ENCODE peak calls at places on chromosomes 5 and 9, in seven cellular contexts. O, X, S, R, V, Q and U are unnamed samples.

GRCh38 chr9:70888471-70888870 is 232.9 kb downstream of the TRPM3 start:
- DNase-seq in O (no peak), X (no peak), S (no peak), R (no peak), V (no peak), Q (no peak), U (no peak)

GRCh38 chr9:68575821-68576220 is 35.1 kb upstream of the TMEM252 start:
- DNase-seq in O (no peak), X (no peak), S (no peak), R (no peak), V (no peak), Q (no peak), U (no peak)

GRCh38 chr9:78714591-78714990 is 417.7 kb downstream of the PSAT1 start:
- DNase-seq in O (no peak), X (no peak), S (no peak), R (no peak), V (no peak), Q (no peak), U (no peak)

GRCh38 chr9:27436234-27436633 is 87.9 kb upstream of the IFNK start:
- DNase-seq in O (no peak), X (no peak), S (peak), R (no peak), V (peak), Q (no peak), U (no peak)

GRCh38 chr5:92147263-92147662 is 764.1 kb upstream of the ARRDC3 start:
- DNase-seq in O (no peak), X (no peak), S (no peak), R (no peak), V (no peak), Q (no peak), U (no peak)

GRCh38 chr9:136128436-136128835 is 9.8 kb upstream of the TMEM250 start:
- DNase-seq in O (no peak), X (no peak), S (no peak), R (no peak), V (no peak), Q (no peak), U (no peak)

GRCh38 chr9:33239922-33240321 is at the start of gene SPINK4:
- DNase-seq in O (peak), X (peak), S (no peak), R (no peak), V (no peak), Q (no peak), U (no peak)

GRCh38 chr9:71001780-71002386 is 119.5 kb downstream of the TRPM3 start:
- DNase-seq in O (peak), X (peak), S (peak), R (no peak), V (peak), Q (no peak), U (peak)

GRCh38 chr9:34540826-34541225 is 18.0 kb upstream of the ENHO start:
- DNase-seq in O (peak), X (no peak), S (no peak), R (no peak), V (peak), Q (no peak), U (peak)

DNA sequence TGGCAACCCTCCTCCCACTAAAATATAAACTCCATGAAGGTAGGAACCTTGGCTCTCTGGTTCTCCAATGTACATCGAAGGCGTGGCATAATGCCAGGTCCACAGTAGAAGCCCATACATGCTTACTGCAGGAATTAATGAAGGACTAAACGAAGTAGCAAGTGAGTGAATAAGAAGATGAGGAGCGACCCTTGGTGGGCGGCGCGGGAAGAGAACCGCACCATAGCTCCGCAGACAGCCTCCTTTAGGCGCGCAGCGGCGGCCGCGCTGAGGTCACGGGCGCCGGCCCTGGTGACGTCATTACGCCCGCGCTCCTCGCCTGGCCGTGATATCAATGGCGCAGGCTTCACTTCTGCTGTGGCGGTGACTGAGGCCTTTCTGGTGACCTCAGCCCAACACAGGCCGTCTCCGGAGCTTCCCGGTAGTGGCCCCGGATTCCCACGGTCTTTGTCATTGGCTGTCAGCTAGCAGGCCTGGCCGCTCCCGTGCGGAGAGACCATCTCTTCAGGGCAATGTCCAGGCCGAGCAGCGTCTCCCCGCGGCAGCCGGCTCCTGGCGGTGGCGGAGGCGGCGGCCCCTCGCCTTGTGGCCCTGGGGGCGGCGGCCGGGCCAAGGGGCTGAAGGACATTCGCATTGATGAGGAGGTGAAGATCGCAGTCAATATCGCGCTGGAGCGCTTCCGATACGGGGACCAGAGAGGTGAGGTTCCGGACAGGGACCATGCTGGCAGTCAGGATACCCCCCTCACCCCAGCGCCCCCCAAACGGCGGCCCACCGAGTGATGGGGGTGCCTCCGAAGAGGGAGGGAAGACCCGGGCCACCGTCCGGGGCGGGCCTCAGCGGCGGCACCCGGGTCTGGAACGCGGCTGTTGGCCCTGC is at the start of gene YTHDC2:
- DNase-seq in O (peak), X (peak), S (peak), R (peak), V (peak), Q (peak), U (peak)
- TF ChIP-seq POLR2A in O (peak), X (peak), S (peak), R (peak), V (peak), Q (peak), U (peak)

GRCh38 chr5:149371296-149371962 is 7.7 kb downstream of the IL17B start:
- DNase-seq in O (peak), X (peak), S (peak), R (peak), V (peak), Q (peak), U (peak)
- TF ChIP-seq CTCF in O (peak), X (peak), S (peak), R (peak), V (peak), Q (peak), U (peak)

GRCh38 chr9:126975327-126976059 is 60.9 kb downstream of the RALGPS1 start:
- DNase-seq in O (no peak), X (no peak), S (no peak), R (no peak), V (no peak), Q (no peak), U (no peak)
- TF ChIP-seq POLR2A in O (no peak), X (no peak), S (no peak), R (no peak), V (no peak), Q (no peak), U (no peak)

DNA sequence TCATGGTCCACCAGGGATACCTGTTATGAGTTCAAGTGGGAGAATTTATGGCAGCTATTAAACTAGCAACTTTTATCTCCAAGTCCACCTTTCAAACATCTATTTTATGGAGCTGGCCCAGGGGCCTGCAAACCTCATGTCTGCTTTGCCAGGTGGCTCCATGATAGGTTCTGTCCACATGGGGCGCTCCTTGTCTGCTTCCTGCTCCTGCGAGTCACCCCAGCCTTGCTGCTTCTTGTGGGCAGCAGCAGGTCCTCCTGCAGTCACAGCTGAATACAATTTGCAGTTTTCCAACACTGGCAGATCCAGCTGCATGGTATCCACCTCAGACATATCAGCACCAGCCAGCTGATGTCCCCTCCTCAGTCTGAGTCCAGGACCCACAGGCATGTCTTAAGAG is 39.6 kb upstream of the FRRS1L start:
- DNase-seq in O (no peak), X (no peak), S (no peak), R (no peak), V (peak), Q (no peak), U (peak)
- TF ChIP-seq CTCF in O (no peak), X (peak), S (no peak), R (no peak), V (no peak), Q (no peak), U (peak)

DNA sequence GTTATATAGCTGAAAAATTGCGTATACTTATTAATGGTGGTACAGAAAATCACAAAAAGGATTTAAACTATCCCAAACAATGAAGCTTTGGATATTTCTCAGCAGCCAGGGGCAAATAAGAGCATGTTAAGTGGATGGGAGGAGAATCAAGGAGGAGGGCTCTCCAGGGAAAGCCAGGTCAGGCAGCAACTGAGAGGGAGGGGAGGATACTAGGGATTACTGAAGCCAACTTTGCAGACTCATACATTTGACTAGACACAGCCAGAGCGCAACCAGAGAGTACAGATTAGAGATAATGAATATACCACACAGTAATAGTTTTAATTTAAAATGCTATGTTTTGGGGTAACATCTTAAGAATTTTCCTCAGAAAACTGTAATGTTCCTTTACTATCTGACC is 360.2 kb downstream of the HCN1 start:
- DNase-seq in O (no peak), X (no peak), S (no peak), R (no peak), V (no peak), Q (no peak), U (no peak)
- TF ChIP-seq POLR2A in O (no peak), X (no peak), S (no peak), R (no peak), V (no peak), Q (no peak), U (no peak)

GRCh38 chr5:71836084-71836483 is 117.0 kb downstream of the CARTPT start:
- DNase-seq in O (peak), X (no peak), S (no peak), R (no peak), V (peak), Q (no peak), U (no peak)
- TF ChIP-seq CTCF in O (peak), X (peak), S (no peak), R (no peak), V (peak), Q (peak), U (peak)

DNA sequence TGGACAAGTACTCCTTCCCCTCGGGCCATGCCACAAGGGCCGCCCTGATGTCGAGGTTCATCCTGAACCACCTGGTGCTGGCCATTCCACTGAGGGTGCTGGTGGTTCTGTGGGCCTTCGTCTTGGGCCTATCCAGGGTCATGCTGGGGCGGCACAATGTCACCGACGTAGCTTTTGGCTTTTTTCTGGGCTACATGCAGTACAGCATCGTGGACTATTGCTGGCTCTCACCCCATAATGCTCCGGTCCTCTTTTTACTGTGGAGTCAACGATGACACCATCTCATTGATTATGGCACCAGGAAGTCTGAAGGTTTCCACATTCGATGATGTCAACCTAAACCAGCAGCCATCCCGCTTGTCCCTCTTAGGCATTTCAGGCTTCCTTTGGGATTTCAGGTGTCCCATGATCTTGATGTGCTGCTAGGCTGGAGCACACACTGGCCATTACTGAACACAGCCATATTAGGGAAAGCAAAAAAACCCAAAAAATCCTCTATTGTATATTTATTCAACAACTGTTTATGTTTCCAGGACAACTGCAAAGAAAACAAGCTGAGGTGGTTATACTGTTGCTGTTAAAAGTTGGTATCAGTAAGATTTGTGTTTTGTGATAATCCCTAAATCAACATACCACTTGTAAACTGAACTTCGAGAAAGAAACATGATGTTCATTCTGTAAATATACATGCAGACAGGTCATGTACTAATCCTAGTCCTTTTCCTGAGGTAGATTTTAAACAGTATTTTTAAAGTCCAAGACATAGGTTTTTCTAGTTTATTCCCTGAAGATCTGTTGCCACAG is 1.1 kb downstream of the PLPP6 start:
- DNase-seq in O (peak), X (no peak), S (no peak), R (no peak), V (peak), Q (no peak), U (peak)
- TF ChIP-seq POLR2A in O (no peak), X (no peak), S (no peak), R (peak), V (no peak), Q (no peak), U (no peak)

DNA sequence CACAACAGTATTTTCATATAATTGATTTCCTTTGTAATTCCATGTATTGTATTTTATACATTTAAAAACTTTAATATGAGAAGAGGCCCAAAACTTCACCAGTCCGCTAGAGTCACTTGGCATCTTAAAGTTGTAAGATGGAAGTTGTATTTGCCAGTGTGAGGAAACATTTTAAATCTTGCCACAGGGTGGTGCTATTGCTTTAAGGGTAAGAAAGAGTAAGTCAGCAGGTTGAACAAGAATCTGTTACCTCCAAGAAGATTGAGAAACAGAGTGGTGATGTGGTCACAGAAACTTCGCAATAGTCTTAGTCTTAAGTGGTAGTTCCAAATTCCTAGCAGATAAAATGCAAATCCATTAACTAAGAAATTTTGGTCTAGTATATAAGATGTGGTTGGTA is 39.8 kb upstream of the RANBP6 start:
- DNase-seq in O (peak), X (peak), S (peak), R (no peak), V (peak), Q (no peak), U (peak)
- TF ChIP-seq CTCF in O (peak), X (peak), S (peak), R (peak), V (peak), Q (peak), U (peak)

DNA sequence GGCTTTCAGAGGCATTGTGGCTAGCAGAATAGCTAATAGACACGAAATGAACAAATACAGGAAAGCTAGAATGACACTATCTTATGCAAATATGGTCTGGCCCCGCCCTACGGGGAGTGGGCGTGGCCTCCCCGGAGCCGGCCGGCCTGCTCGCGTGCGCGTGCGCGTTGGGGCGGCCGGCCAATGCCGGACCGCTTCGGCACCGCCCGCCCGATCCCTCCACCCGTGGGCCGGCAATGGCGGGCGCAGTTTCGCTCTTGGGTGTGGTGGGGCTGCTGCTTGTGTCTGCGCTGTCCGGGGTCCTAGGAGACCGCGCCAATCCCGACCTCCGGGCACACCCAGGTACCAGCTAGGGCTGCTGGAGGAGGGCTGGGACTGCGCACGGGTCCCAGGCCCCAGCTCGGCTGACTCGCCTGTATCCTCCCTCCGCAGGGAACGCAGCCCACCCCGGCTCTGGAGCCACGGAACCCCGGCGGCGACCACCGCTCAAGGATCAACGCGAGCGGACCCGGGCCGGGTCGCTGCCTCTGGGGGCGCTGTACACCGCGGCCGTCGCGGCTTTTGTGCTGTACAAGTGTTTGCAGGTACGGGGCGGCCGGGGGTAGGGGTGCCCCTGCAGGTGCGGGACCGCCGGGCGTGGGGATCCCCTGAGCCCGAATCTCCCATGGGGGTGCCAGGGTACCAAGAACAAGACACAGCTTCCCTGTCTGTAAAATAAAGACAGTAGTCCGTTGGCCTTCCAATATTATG is at the start of gene CCDC107:
- DNase-seq in O (peak), X (peak), S (peak), R (peak), V (peak), Q (peak), U (peak)
- TF ChIP-seq POLR2A in O (peak), X (peak), S (peak), R (peak), V (peak), Q (peak), U (peak)